ENCODE peak calls at places on chromosomes 6 and 20, in five cellular contexts. One of them, this sample, is unnamed.

GRCh38 chr20:35700625-35701148 is 1.5 kb downstream of the ROMO1 start:
- DNase-seq in activated gamma-delta T cell treated with anti-CD3 and anti-CD28 coated beads, Interleukin-2, amount 50 U/mL, for 16 hours: no peak
- DNase-seq in GM13977: no peak
- DNase-seq in posterior cingulate gyrus: no peak
- DNase-seq in ACHN: no peak
- DNase-seq in this sample: no peak

GRCh38 chr6:138287144-138287955 is 69.1 kb upstream of the PBOV1 start:
- DNase-seq in GM13977: peak
- DNase-seq in activated gamma-delta T cell treated with anti-CD3 and anti-CD28 coated beads, Interleukin-2, amount 50 U/mL, for 16 hours: peak
- DNase-seq in ACHN: peak
- DNase-seq in posterior cingulate gyrus: no peak
- DNase-seq in this sample: no peak

GRCh38 chr20:47238780-47239769 is 117.4 kb downstream of the ZMYND8 start:
- DNase-seq in posterior cingulate gyrus: no peak
- DNase-seq in activated gamma-delta T cell treated with anti-CD3 and anti-CD28 coated beads, Interleukin-2, amount 50 U/mL, for 16 hours: no peak
- DNase-seq in GM13977: no peak
- DNase-seq in ACHN: no peak
- DNase-seq in this sample: no peak

GRCh38 chr6:33592595-33593413 is 12.7 kb upstream of the BAK1 start:
- DNase-seq in activated gamma-delta T cell treated with anti-CD3 and anti-CD28 coated beads, Interleukin-2, amount 50 U/mL, for 16 hours: no peak
- DNase-seq in GM13977: peak
- DNase-seq in posterior cingulate gyrus: no peak
- DNase-seq in ACHN: peak
- DNase-seq in this sample: no peak

GRCh38 chr20:57211406-57211805 is 55.0 kb downstream of the BMP7 start:
- DNase-seq in GM13977: no peak
- DNase-seq in activated gamma-delta T cell treated with anti-CD3 and anti-CD28 coated beads, Interleukin-2, amount 50 U/mL, for 16 hours: no peak
- DNase-seq in ACHN: no peak
- DNase-seq in posterior cingulate gyrus: no peak
- DNase-seq in this sample: no peak

GRCh38 chr6:137731960-137732616 is 135.0 kb upstream of the TNFAIP3 start:
- DNase-seq in activated gamma-delta T cell treated with anti-CD3 and anti-CD28 coated beads, Interleukin-2, amount 50 U/mL, for 16 hours: no peak
- DNase-seq in posterior cingulate gyrus: no peak
- DNase-seq in GM13977: no peak
- DNase-seq in ACHN: no peak
- DNase-seq in this sample: peak

GRCh38 chr20:22810030-22810429 is 225.1 kb upstream of the SSTR4 start:
- DNase-seq in GM13977: no peak
- DNase-seq in ACHN: no peak
- DNase-seq in activated gamma-delta T cell treated with anti-CD3 and anti-CD28 coated beads, Interleukin-2, amount 50 U/mL, for 16 hours: no peak
- DNase-seq in posterior cingulate gyrus: no peak
- DNase-seq in this sample: no peak

GRCh38 chr6:36724514-36725385 is 27.1 kb downstream of the RAB44 start:
- DNase-seq in posterior cingulate gyrus: no peak
- DNase-seq in ACHN: peak
- DNase-seq in activated gamma-delta T cell treated with anti-CD3 and anti-CD28 coated beads, Interleukin-2, amount 50 U/mL, for 16 hours: no peak
- DNase-seq in GM13977: peak
- DNase-seq in this sample: peak

GRCh38 chr6:131383421-131384411 is 189.3 kb upstream of the ARG1 start:
- DNase-seq in GM13977: no peak
- DNase-seq in activated gamma-delta T cell treated with anti-CD3 and anti-CD28 coated beads, Interleukin-2, amount 50 U/mL, for 16 hours: no peak
- DNase-seq in ACHN: no peak
- DNase-seq in posterior cingulate gyrus: peak
- DNase-seq in this sample: peak

GRCh38 chr6:34466242-34467185 is 638 bp downstream of the PACSIN1 start:
- DNase-seq in GM13977: no peak
- DNase-seq in posterior cingulate gyrus: no peak
- DNase-seq in activated gamma-delta T cell treated with anti-CD3 and anti-CD28 coated beads, Interleukin-2, amount 50 U/mL, for 16 hours: no peak
- DNase-seq in ACHN: no peak
- DNase-seq in this sample: no peak